ENCODE peak calls at places on chromosomes 11 and 22, in seven cellular contexts. R is HepG2, U is sigmoid colon, J is GM12891, Q is endothelial cell of umbilical vein, L is stomach, E is breast epithelium. T is an unnamed sample.

GRCh38 chr22:30459206-30460052 is 12.4 kb downstream of the SEC14L3 start:
- DNase-seq in R (peak; percentile 12), U (no peak), J (no peak), Q (no peak), L (no peak), E (no peak), T (no peak)

GRCh38 chr11:73889019-73889418 is 12.2 kb downstream of the PAAF1 start:
- DNase-seq in R (no peak), U (no peak), J (no peak), Q (peak; percentile 49), L (no peak), E (no peak), T (no peak)

GRCh38 chr11:2940166-2940929 is 11.1 kb upstream of the PHLDA2 start:
- DNase-seq in R (peak; percentile 46), U (peak; percentile 66), J (no peak), Q (no peak), L (peak; percentile 70), E (peak; percentile 71), T (no peak)

GRCh38 chr22:31504282-31504681 is 7.9 kb downstream of the SFI1 start:
- DNase-seq in R (no peak), U (no peak), J (no peak), Q (no peak), L (no peak), E (no peak), T (no peak)

GRCh38 chr22:29503811-29504372 is 23.9 kb downstream of the NEFH start:
- DNase-seq in R (no peak), U (peak; percentile 88), J (no peak), Q (no peak), L (no peak), E (no peak), T (peak; percentile 39)

GRCh38 chr11:5809122-5809519 is 397 bp downstream of the OR52N2 start:
- DNase-seq in R (no peak), U (no peak), J (no peak), Q (peak; percentile 4), L (no peak), E (no peak), T (no peak)

GRCh38 chr11:67195971-67196418 is 70.3 kb upstream of the GRK2 start:
- DNase-seq in R (peak; percentile 5), U (no peak), J (no peak), Q (no peak), L (no peak), E (no peak), T (no peak)

GRCh38 chr11:129418039-129418438 is 42.4 kb downstream of the BARX2 start:
- DNase-seq in R (no peak), U (no peak), J (no peak), Q (no peak), L (no peak), E (no peak), T (no peak)

GRCh38 chr11:18066626-18067025 is 20.6 kb upstream of the TPH1 start:
- DNase-seq in R (no peak), U (no peak), J (no peak), Q (no peak), L (no peak), E (no peak), T (no peak)

GRCh38 chr11:44773351-44773965 is 46.7 kb downstream of the TSPAN18 start:
- DNase-seq in R (no peak), U (no peak), J (no peak), Q (no peak), L (peak; percentile 16), E (no peak), T (no peak)

GRCh38 chr22:30555282-30556210 is 9.0 kb upstream of the SEC14L6 start:
- DNase-seq in R (no peak), U (no peak), J (no peak), Q (no peak), L (no peak), E (no peak), T (no peak)

GRCh38 chr11:122141757-122142156 is 25.7 kb upstream of the BLID start:
- DNase-seq in R (no peak), U (no peak), J (no peak), Q (no peak), L (no peak), E (no peak), T (no peak)

GRCh38 chr11:454801-455565 is 4.9 kb downstream of the PTDSS2 start:
- DNase-seq in R (no peak), U (no peak), J (no peak), Q (no peak), L (no peak), E (no peak), T (no peak)

GRCh38 chr22:37684803-37685615 is 1.1 kb upstream of the NOL12 start:
- DNase-seq in R (peak; percentile 58), U (no peak), J (no peak), Q (no peak), L (no peak), E (no peak), T (no peak)

GRCh38 chr22:46280063-46280817 is 12.4 kb downstream of the TTC38 start:
- DNase-seq in R (no peak), U (no peak), J (no peak), Q (no peak), L (no peak), E (no peak), T (no peak)

GRCh38 chr22:49370841-49371301 is 456.8 kb downstream of the BRD1 start:
- DNase-seq in R (no peak), U (no peak), J (no peak), Q (no peak), L (peak; percentile 17), E (no peak), T (no peak)

GRCh38 chr11:78033040-78033439 is 10.0 kb upstream of the KCTD14 start:
- DNase-seq in R (peak; percentile 68), U (no peak), J (no peak), Q (no peak), L (no peak), E (no peak), T (no peak)

GRCh38 chr11:34002420-34002819 is 49.1 kb upstream of the CAPRIN1 start:
- DNase-seq in R (no peak), U (no peak), J (no peak), Q (no peak), L (peak; percentile 57), E (peak; percentile 34), T (peak; percentile 84)

GRCh38 chr11:63908631-63909491 is 8.1 kb downstream of the RCOR2 start:
- DNase-seq in R (no peak), U (no peak), J (no peak), Q (no peak), L (no peak), E (no peak), T (no peak)

GRCh38 chr22:48677621-48678020 is 1150.1 kb downstream of the BRD1 start:
- DNase-seq in R (no peak), U (no peak), J (no peak), Q (no peak), L (no peak), E (no peak), T (no peak)

GRCh38 chr11:17389205-17389956 is 922 bp upstream of the KCNJ11 start:
- DNase-seq in R (peak; percentile 66), U (peak; percentile 80), J (peak; percentile 84), Q (peak; percentile 43), L (peak; percentile 90), E (peak; percentile 75), T (peak; percentile 71)

GRCh38 chr11:133904818-133905515 is 51.8 kb downstream of the IGSF9B start:
- DNase-seq in R (no peak), U (peak; percentile 18), J (no peak), Q (no peak), L (no peak), E (no peak), T (no peak)

GRCh38 chr11:937853-938261 is 12.2 kb downstream of the AP2A2 start:
- DNase-seq in R (no peak), U (no peak), J (no peak), Q (no peak), L (no peak), E (no peak), T (no peak)

DNA sequence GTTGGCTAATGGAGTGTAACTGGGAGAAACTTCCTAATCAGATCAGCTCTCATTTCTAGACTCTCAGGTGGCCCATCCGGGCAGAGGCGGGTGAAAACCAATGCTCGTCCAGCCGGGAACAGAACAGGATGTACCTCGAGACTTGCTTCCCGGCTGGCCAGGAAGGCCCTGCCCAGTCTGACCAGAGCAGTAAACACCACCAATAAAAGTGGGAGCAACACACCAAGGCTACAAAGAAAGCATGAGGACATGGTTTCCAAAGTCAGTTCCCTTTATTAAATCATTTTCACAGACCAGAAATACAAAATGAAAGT is 940 bp upstream of the TNKS1BP1 start:
- DNase-seq in R (no peak), U (peak; percentile 83), J (no peak), Q (peak; percentile 83), L (peak; percentile 80), E (peak; percentile 63), T (peak; percentile 79)
- TF ChIP-seq POLR2AphosphoS5 in R (no peak), U (peak; percentile 24), J (no peak), Q (peak; percentile 31), L (peak; percentile 81), E (peak; percentile 37), T (peak; percentile 77)

DNA sequence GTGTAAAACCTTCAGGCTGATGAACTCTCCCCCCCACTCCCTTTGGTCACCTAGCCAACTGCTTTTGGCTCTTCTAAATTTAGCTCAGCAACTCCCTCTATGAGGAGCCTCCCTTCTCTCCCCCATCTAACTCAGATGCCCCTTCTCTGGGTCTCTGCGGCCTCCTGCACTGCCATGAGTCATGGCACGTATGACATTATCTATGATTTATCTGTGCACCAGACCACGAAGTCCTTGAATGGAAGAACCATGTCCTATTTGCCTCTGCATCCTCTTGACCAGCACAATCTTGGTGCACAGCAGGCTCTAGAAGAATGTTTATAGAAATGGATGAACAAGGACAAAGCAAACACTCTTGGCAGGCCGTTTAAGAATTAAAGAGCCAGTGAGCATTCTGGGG is 46.0 kb downstream of the RPL27A start:
- DNase-seq in R (no peak), U (no peak), J (no peak), Q (no peak), L (no peak), E (no peak), T (no peak)
- TF ChIP-seq POLR2AphosphoS5 in R (no peak), U (peak; percentile 39), J (no peak), Q (no peak), L (no peak), E (no peak), T (no peak)

GRCh38 chr11:61688368-61689163 is 8.4 kb downstream of the DAGLA start:
- DNase-seq in R (no peak), U (peak; percentile 91), J (no peak), Q (peak; percentile 57), L (peak; percentile 70), E (peak; percentile 93), T (peak; percentile 95)
- TF ChIP-seq POLR2AphosphoS5 in R (no peak), U (peak; percentile 14), J (no peak), Q (no peak), L (no peak), E (no peak), T (peak; percentile 92)

GRCh38 chr22:27892064-27892463 is 27.0 kb downstream of the PITPNB start:
- DNase-seq in R (no peak), U (no peak), J (no peak), Q (no peak), L (no peak), E (no peak), T (no peak)

GRCh38 chr22:27895600-27895999 is 23.5 kb downstream of the PITPNB start:
- DNase-seq in R (no peak), U (no peak), J (peak; percentile 17), Q (no peak), L (no peak), E (no peak), T (no peak)

GRCh38 chr22:27900153-27900552 is 18.9 kb downstream of the PITPNB start:
- DNase-seq in R (no peak), U (no peak), J (no peak), Q (no peak), L (no peak), E (no peak), T (no peak)

GRCh38 chr22:27892811-27893210 is 26.2 kb downstream of the PITPNB start:
- DNase-seq in R (peak; percentile 8), U (no peak), J (no peak), Q (no peak), L (no peak), E (no peak), T (no peak)

GRCh38 chr22:27896251-27896650 is 22.8 kb downstream of the PITPNB start:
- DNase-seq in R (no peak), U (no peak), J (no peak), Q (no peak), L (no peak), E (no peak), T (no peak)
- TF ChIP-seq POLR2AphosphoS5 in R (no peak), U (no peak), J (no peak), Q (no peak), L (no peak), E (no peak), T (no peak)

T was measured in prostate gland.